ENCODE peak calls at places on chromosomes 1 and 21, in six cellular contexts. One of them, this sample, is unnamed.

GRCh38 chr1:3610165-3610822 is 1.0 kb downstream of the MEGF6 start:
- DNase-seq in H1: no peak
- DNase-seq in mesenchymal stem cell: no peak
- DNase-seq in neuronal stem cell: no peak
- DNase-seq in H9: peak; percentile 47
- DNase-seq in trophoblast cell: no peak
- DNase-seq in this sample: no peak

GRCh38 chr1:29682918-29683314 is 446.6 kb downstream of the PTPRU start:
- DNase-seq in H1: peak; percentile 28
- DNase-seq in mesenchymal stem cell: no peak
- DNase-seq in neuronal stem cell: no peak
- DNase-seq in H9: peak; percentile 22
- DNase-seq in trophoblast cell: no peak
- DNase-seq in this sample: peak; percentile 28

GRCh38 chr1:100530901-100531487 is 6.9 kb upstream of the GPR88 start:
- DNase-seq in H1: no peak
- DNase-seq in mesenchymal stem cell: peak; percentile 75
- DNase-seq in neuronal stem cell: no peak
- DNase-seq in H9: no peak
- DNase-seq in trophoblast cell: no peak
- DNase-seq in this sample: peak; percentile 83

GRCh38 chr1:18895317-18895716 is 7.0 kb downstream of the ALDH4A1 start:
- DNase-seq in H1: no peak
- DNase-seq in mesenchymal stem cell: no peak
- DNase-seq in neuronal stem cell: no peak
- DNase-seq in H9: no peak
- DNase-seq in trophoblast cell: no peak
- DNase-seq in this sample: no peak

GRCh38 chr21:37531402-37532042 is 164.9 kb downstream of the DYRK1A start:
- DNase-seq in H1: no peak
- DNase-seq in mesenchymal stem cell: no peak
- DNase-seq in neuronal stem cell: no peak
- DNase-seq in H9: no peak
- DNase-seq in trophoblast cell: no peak
- DNase-seq in this sample: no peak

GRCh38 chr1:54624466-54625464 is 1.4 kb upstream of the FAM151A start:
- DNase-seq in H1: no peak
- DNase-seq in mesenchymal stem cell: no peak
- DNase-seq in neuronal stem cell: no peak
- DNase-seq in H9: no peak
- DNase-seq in trophoblast cell: no peak
- DNase-seq in this sample: no peak

GRCh38 chr1:150364231-150365003 is 470 bp downstream of the RPRD2 start:
- DNase-seq in H1: peak; percentile 78
- DNase-seq in mesenchymal stem cell: peak; percentile 91
- DNase-seq in neuronal stem cell: peak; percentile 81
- DNase-seq in H9: peak; percentile 64
- DNase-seq in trophoblast cell: peak; percentile 55
- DNase-seq in this sample: peak; percentile 66

GRCh38 chr1:201348211-201348566 is 29.3 kb downstream of the TNNT2 start:
- DNase-seq in H1: peak; percentile 86
- DNase-seq in mesenchymal stem cell: peak; percentile 55
- DNase-seq in neuronal stem cell: peak; percentile 62
- DNase-seq in H9: peak; percentile 89
- DNase-seq in trophoblast cell: no peak
- DNase-seq in this sample: peak; percentile 63

GRCh38 chr1:44312652-44313196 is 42.3 kb downstream of the ERI3 start:
- DNase-seq in H1: no peak
- DNase-seq in mesenchymal stem cell: no peak
- DNase-seq in neuronal stem cell: no peak
- DNase-seq in H9: no peak
- DNase-seq in trophoblast cell: no peak
- DNase-seq in this sample: no peak

GRCh38 chr1:47582891-47583608 is 145.2 kb downstream of the FOXD2 start:
- DNase-seq in H1: peak; percentile 41
- DNase-seq in mesenchymal stem cell: no peak
- DNase-seq in neuronal stem cell: no peak
- DNase-seq in H9: peak; percentile 28
- DNase-seq in trophoblast cell: no peak
- DNase-seq in this sample: no peak

GRCh38 chr1:200150721-200151120 is 123.2 kb downstream of the NR5A2 start:
- DNase-seq in H1: no peak
- DNase-seq in mesenchymal stem cell: peak; percentile 81
- DNase-seq in neuronal stem cell: no peak
- DNase-seq in H9: no peak
- DNase-seq in trophoblast cell: peak; percentile 12
- DNase-seq in this sample: peak; percentile 79

GRCh38 chr1:51463561-51463960 is 55.5 kb downstream of the EPS15 start:
- DNase-seq in H1: no peak
- DNase-seq in mesenchymal stem cell: no peak
- DNase-seq in neuronal stem cell: no peak
- DNase-seq in H9: no peak
- DNase-seq in trophoblast cell: no peak
- DNase-seq in this sample: no peak

GRCh38 chr1:186708578-186709203 is 28.5 kb upstream of the PTGS2 start:
- DNase-seq in H1: no peak
- DNase-seq in mesenchymal stem cell: peak; percentile 51
- DNase-seq in neuronal stem cell: no peak
- DNase-seq in H9: no peak
- DNase-seq in trophoblast cell: no peak
- DNase-seq in this sample: peak; percentile 62

GRCh38 chr1:183417691-183418491 is at the start of gene NMNAT2:
- DNase-seq in H1: peak; percentile 77
- DNase-seq in mesenchymal stem cell: peak; percentile 26
- DNase-seq in neuronal stem cell: no peak
- DNase-seq in H9: peak; percentile 80
- DNase-seq in trophoblast cell: peak; percentile 6
- DNase-seq in this sample: peak; percentile 25

GRCh38 chr21:45507888-45508508 is 34.2 kb downstream of the SLC19A1 start:
- DNase-seq in H1: no peak
- DNase-seq in mesenchymal stem cell: no peak
- DNase-seq in neuronal stem cell: no peak
- DNase-seq in H9: no peak
- DNase-seq in trophoblast cell: no peak
- DNase-seq in this sample: no peak

GRCh38 chr21:27507695-27508094 is 540.8 kb upstream of the ADAMTS5 start:
- DNase-seq in H1: no peak
- DNase-seq in mesenchymal stem cell: no peak
- DNase-seq in neuronal stem cell: no peak
- DNase-seq in H9: no peak
- DNase-seq in trophoblast cell: no peak
- DNase-seq in this sample: no peak

GRCh38 chr21:38413958-38414506 is 84.2 kb downstream of the ERG start:
- DNase-seq in H1: no peak
- DNase-seq in mesenchymal stem cell: peak; percentile 17
- DNase-seq in neuronal stem cell: no peak
- DNase-seq in H9: no peak
- DNase-seq in trophoblast cell: no peak
- DNase-seq in this sample: no peak

GRCh38 chr1:222711319-222712252 is 705 bp downstream of the AIDA start:
- DNase-seq in H1: peak; percentile 66
- DNase-seq in mesenchymal stem cell: peak; percentile 75
- DNase-seq in neuronal stem cell: peak; percentile 30
- DNase-seq in H9: peak; percentile 59
- DNase-seq in trophoblast cell: peak; percentile 85
- DNase-seq in this sample: peak; percentile 57

GRCh38 chr1:101136739-101137138 is 100.1 kb upstream of the S1PR1 start:
- DNase-seq in H1: no peak
- DNase-seq in mesenchymal stem cell: peak; percentile 28
- DNase-seq in neuronal stem cell: no peak
- DNase-seq in H9: no peak
- DNase-seq in trophoblast cell: no peak
- DNase-seq in this sample: peak; percentile 19

GRCh38 chr1:229768232-229768631 is 142.2 kb downstream of the URB2 start:
- DNase-seq in H1: no peak
- DNase-seq in mesenchymal stem cell: no peak
- DNase-seq in neuronal stem cell: no peak
- DNase-seq in H9: no peak
- DNase-seq in trophoblast cell: peak; percentile 55
- DNase-seq in this sample: no peak

GRCh38 chr21:25573409-25574206 is 33.7 kb downstream of the MRPL39 start:
- DNase-seq in H1: no peak
- DNase-seq in mesenchymal stem cell: peak; percentile 93
- DNase-seq in neuronal stem cell: no peak
- DNase-seq in H9: no peak
- DNase-seq in trophoblast cell: peak; percentile 74
- DNase-seq in this sample: peak; percentile 99

GRCh38 chr1:16967095-16967567 is 13.3 kb downstream of the MFAP2 start:
- DNase-seq in H1: no peak
- DNase-seq in mesenchymal stem cell: peak; percentile 45
- DNase-seq in neuronal stem cell: no peak
- DNase-seq in H9: no peak
- DNase-seq in trophoblast cell: no peak
- DNase-seq in this sample: peak; percentile 74

DNA sequence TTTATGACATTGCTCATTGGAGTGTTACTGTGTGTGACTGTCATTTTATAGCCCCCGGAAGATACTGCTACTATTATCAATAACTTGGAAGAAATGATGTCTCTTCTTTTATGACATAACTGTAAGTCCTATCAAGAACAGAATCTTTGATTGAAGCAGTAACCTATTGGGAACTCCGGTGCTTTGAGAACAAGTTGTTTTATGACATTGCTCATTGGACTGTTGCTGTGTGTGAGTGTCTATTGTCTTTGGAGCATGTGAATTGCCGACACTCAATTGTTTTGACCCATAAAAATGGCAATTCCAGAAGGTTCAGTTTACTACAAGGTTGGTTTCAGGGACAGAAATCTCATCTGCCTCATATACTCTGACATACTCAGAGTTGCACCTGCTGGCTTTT is 8.0 kb downstream of the KCNK1 start:
- DNase-seq in H1: no peak
- DNase-seq in mesenchymal stem cell: no peak
- DNase-seq in neuronal stem cell: no peak
- DNase-seq in H9: no peak
- DNase-seq in trophoblast cell: no peak
- DNase-seq in this sample: no peak
- H4K91ac ChIP-seq in H1: no peak overlapping the region
- H4K91ac ChIP-seq in mesenchymal stem cell: no peak overlapping the region
- H4K91ac ChIP-seq in neuronal stem cell: no peak overlapping the region
- H4K91ac ChIP-seq in H9: no peak overlapping the region
- H4K91ac ChIP-seq in trophoblast cell: no peak overlapping the region
- H4K91ac ChIP-seq in this sample: no peak overlapping the region

GRCh38 chr1:226736908-226737818 is 1.9 kb downstream of the ITPKB start:
- DNase-seq in H1: peak; percentile 71
- DNase-seq in mesenchymal stem cell: peak; percentile 62
- DNase-seq in neuronal stem cell: peak; percentile 63
- DNase-seq in H9: peak; percentile 63
- DNase-seq in trophoblast cell: no peak
- DNase-seq in this sample: peak; percentile 23
- H3K18ac ChIP-seq in H1: no peak overlapping the region
- H3K18ac ChIP-seq in mesenchymal stem cell: peak overlapping the region; percentile 92
- H3K18ac ChIP-seq in neuronal stem cell: peak overlapping the region; percentile 94
- H3K18ac ChIP-seq in H9: no peak overlapping the region
- H3K18ac ChIP-seq in trophoblast cell: peak overlapping the region; percentile 85
- H3K18ac ChIP-seq in this sample: no peak overlapping the region

GRCh38 chr1:95002657-95003432 is 69.9 kb downstream of the ALG14 start:
- DNase-seq in H1: no peak
- DNase-seq in mesenchymal stem cell: peak; percentile 38
- DNase-seq in neuronal stem cell: no peak
- DNase-seq in H9: no peak
- DNase-seq in trophoblast cell: no peak
- DNase-seq in this sample: peak; percentile 39
- H4K91ac ChIP-seq in H1: no peak overlapping the region
- H4K91ac ChIP-seq in mesenchymal stem cell: no peak overlapping the region
- H4K91ac ChIP-seq in neuronal stem cell: no peak overlapping the region
- H4K91ac ChIP-seq in H9: no peak overlapping the region
- H4K91ac ChIP-seq in trophoblast cell: no peak overlapping the region
- H4K91ac ChIP-seq in this sample: peak overlapping the region; percentile 19

DNA sequence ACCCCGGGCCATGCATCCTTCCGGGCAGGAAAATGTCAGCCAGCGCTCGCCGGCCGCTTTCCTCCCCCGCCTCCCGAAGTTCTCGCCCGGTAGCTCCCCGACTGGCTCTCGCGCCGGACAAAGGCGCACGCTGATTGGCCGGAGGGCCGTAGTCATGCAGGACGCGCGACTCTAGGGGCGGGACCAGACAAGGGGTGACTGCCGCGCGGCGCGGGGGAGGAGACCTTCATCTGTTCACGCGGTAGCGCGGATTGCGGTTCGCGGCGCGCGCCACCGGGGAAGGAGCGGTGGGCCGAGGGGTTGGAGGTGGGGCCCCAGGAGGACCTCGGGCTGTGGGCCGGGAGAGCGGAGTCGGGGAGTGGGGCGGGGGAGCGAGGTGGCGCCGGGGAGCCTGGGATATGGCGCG is at the start of gene FLVCR1:
- DNase-seq in H1: peak; percentile 94
- DNase-seq in mesenchymal stem cell: peak; percentile 96
- DNase-seq in neuronal stem cell: peak; percentile 95
- DNase-seq in H9: peak; percentile 97
- DNase-seq in trophoblast cell: peak; percentile 95
- DNase-seq in this sample: peak; percentile 94
- H3K18ac ChIP-seq in H1: peak within 1 kb of the TSS; percentile 80
- H3K18ac ChIP-seq in mesenchymal stem cell: peak within 1 kb of the TSS; percentile 91
- H3K18ac ChIP-seq in neuronal stem cell: peak within 1 kb of the TSS; percentile 89
- H3K18ac ChIP-seq in H9: peak within 1 kb of the TSS; percentile 89
- H3K18ac ChIP-seq in trophoblast cell: peak within 1 kb of the TSS; percentile 57
- H3K18ac ChIP-seq in this sample: no peak within 1 kb of the TSS

DNA sequence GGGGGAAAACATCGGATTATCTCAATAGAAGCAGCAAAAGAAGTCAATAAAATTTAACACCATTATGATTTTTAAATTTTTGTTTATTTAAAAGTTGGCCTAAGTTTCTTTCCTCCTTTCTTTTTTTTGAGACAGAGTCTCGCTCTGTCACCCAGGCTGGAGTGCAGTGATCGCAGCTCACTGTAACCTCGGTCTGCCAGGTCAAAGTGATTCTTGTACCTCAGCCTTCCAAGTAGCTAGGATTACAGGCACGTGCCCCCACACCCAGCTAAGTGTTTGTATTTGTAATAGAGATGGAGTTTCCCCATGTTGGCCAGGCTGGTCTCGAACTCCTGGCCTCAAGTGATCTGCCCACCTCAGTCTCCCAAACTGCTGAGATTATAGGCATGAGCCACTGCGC is 20.9 kb downstream of the SLC2A5 start:
- DNase-seq in H1: no peak
- DNase-seq in mesenchymal stem cell: no peak
- DNase-seq in neuronal stem cell: no peak
- DNase-seq in H9: no peak
- DNase-seq in trophoblast cell: no peak
- DNase-seq in this sample: no peak
- H4K91ac ChIP-seq in H1: no peak overlapping the region
- H4K91ac ChIP-seq in mesenchymal stem cell: no peak overlapping the region
- H4K91ac ChIP-seq in neuronal stem cell: no peak overlapping the region
- H4K91ac ChIP-seq in H9: no peak overlapping the region
- H4K91ac ChIP-seq in trophoblast cell: no peak overlapping the region
- H4K91ac ChIP-seq in this sample: no peak overlapping the region

GRCh38 chr1:93784538-93784937 is 94.5 kb downstream of the DNTTIP2 start:
- DNase-seq in H1: no peak
- DNase-seq in mesenchymal stem cell: no peak
- DNase-seq in neuronal stem cell: no peak
- DNase-seq in H9: no peak
- DNase-seq in trophoblast cell: no peak
- DNase-seq in this sample: no peak
- H3K18ac ChIP-seq in H1: no peak overlapping the region
- H3K18ac ChIP-seq in mesenchymal stem cell: no peak overlapping the region
- H3K18ac ChIP-seq in neuronal stem cell: no peak overlapping the region
- H3K18ac ChIP-seq in H9: no peak overlapping the region
- H3K18ac ChIP-seq in trophoblast cell: no peak overlapping the region
- H3K18ac ChIP-seq in this sample: no peak overlapping the region

This sample was measured in IMR-90.